ENCODE peak calls at places on chromosomes 7 and 10, in ten cellular contexts. G is right lobe of liver, E is nephron progenitor cell, H is neural crest cell, Z is activated B cell treated with CpG ODN at 0.5 μM for 24 hours, F is fibroblast of the aortic adventitia, B is neural progenitor cell, R is body of pancreas, J is AG04450, D is heart right ventricle. P is an unnamed sample.

GRCh38 chr7:130959743-130960207 is 225.8 kb upstream of the KLF14 start:
- DNase-seq in G (no peak), E (no peak), H (no peak), Z (no peak), F (peak; percentile 92), B (no peak), R (no peak), J (no peak), D (no peak), P (no peak)

GRCh38 chr10:16950686-16951681 is 133.8 kb upstream of the RSU1 start:
- DNase-seq in G (no peak), E (peak; percentile 56), H (peak; percentile 52), Z (no peak), F (peak; percentile 67), B (peak; percentile 83), R (no peak), J (no peak), D (no peak), P (peak; percentile 42)

GRCh38 chr7:55591282-55591931 is 19.1 kb upstream of the VOPP1 start:
- DNase-seq in G (no peak), E (no peak), H (no peak), Z (no peak), F (no peak), B (no peak), R (no peak), J (no peak), D (no peak), P (no peak)

GRCh38 chr7:91953618-91954017 is 13.0 kb downstream of the AKAP9 start:
- DNase-seq in G (no peak), E (no peak), H (no peak), Z (no peak), F (peak; percentile 22), B (peak; percentile 8), R (no peak), J (no peak), D (no peak), P (no peak)

GRCh38 chr7:140564643-140565042 is 76.0 kb downstream of the DENND2A start:
- DNase-seq in G (no peak), E (peak; percentile 21), H (no peak), Z (no peak), F (no peak), B (peak; percentile 27), R (no peak), J (no peak), D (no peak), P (no peak)

GRCh38 chr10:52331759-52332364 is 17.8 kb downstream of the DKK1 start:
- DNase-seq in G (no peak), E (no peak), H (no peak), Z (no peak), F (no peak), B (peak; percentile 40), R (no peak), J (no peak), D (no peak), P (no peak)

GRCh38 chr10:101995451-101996063 is 60.4 kb downstream of the ARMH3 start:
- DNase-seq in G (no peak), E (no peak), H (no peak), Z (no peak), F (peak; percentile 63), B (no peak), R (no peak), J (no peak), D (no peak), P (no peak)

GRCh38 chr10:35336084-35336831 is at the start of gene CCNY:
- DNase-seq in G (peak; percentile 88), E (peak; percentile 87), H (peak; percentile 67), Z (peak; percentile 79), F (peak; percentile 42), B (peak; percentile 87), R (peak; percentile 69), J (no peak), D (peak; percentile 84), P (peak; percentile 74)

GRCh38 chr7:32679192-32679591 is 183.9 kb downstream of the AVL9 start:
- DNase-seq in G (no peak), E (no peak), H (no peak), Z (no peak), F (no peak), B (no peak), R (no peak), J (no peak), D (no peak), P (no peak)

GRCh38 chr10:69045441-69046300 is 42.2 kb upstream of the SRGN start:
- DNase-seq in G (no peak), E (no peak), H (no peak), Z (no peak), F (peak; percentile 79), B (no peak), R (no peak), J (no peak), D (no peak), P (no peak)

GRCh38 chr10:116026315-116026714 is 246.7 kb downstream of the GFRA1 start:
- DNase-seq in G (no peak), E (no peak), H (no peak), Z (no peak), F (no peak), B (peak; percentile 17), R (no peak), J (no peak), D (no peak), P (no peak)

GRCh38 chr10:64286533-64286932 is 765.3 kb downstream of the REEP3 start:
- DNase-seq in G (no peak), E (no peak), H (no peak), Z (no peak), F (no peak), B (no peak), R (no peak), J (no peak), D (no peak), P (no peak)

GRCh38 chr7:100035865-100036264 is 13.7 kb upstream of the ZSCAN21 start:
- DNase-seq in G (no peak), E (no peak), H (no peak), Z (no peak), F (no peak), B (no peak), R (no peak), J (no peak), D (no peak), P (no peak)

GRCh38 chr10:89567566-89568245 is 32.3 kb upstream of the SLC16A12 start:
- DNase-seq in G (no peak), E (no peak), H (no peak), Z (no peak), F (no peak), B (no peak), R (no peak), J (no peak), D (no peak), P (no peak)

GRCh38 chr10:131418686-131419085 is 107.2 kb upstream of the TCERG1L start:
- DNase-seq in G (no peak), E (no peak), H (no peak), Z (no peak), F (no peak), B (no peak), R (no peak), J (no peak), D (no peak), P (no peak)

DNA sequence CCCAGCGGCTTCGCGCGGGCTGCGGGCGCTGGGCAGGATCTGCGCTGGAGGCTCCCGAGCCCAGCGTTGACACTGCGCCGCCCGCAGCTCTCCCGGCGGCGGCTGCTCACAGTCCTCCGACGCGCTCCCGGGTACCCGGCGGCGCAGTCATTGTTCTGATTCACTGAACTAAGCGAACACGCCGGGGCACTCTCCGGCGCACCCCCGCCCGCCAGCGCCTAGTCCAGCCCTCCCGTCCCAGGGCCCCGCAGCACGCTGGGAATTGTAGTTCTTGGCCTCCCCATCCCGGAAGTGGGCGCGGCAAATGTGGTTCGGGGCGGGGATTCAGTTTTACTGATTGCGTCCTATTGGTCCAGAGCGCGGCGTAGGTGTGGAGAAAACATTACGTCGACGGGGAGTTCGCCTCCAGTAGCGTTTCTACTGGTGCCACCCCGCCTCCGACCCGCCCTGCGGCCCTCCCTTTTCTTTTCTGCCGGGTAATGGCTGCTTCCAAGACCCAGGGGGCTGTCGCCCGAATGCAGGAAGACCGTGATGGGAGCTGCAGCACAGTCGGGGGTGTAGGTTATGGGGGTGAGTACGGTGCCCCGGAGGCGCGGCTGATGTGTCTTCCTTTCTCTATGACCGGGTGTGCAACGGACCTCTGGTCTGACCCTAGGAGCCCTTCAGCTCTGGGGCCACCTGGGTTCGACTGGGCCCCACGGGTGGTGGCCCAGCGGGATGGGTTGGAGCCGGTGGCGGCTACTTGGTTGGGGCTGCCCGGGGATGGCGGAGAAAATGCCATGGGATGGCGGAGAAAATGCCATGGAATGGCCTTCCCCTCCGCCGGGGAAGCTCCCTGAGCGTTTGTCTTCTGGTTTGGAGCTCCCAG is at the start of the genes DOCK4 and ZNF277:
- DNase-seq in G (peak; percentile 99), E (peak; percentile 99), H (peak; percentile 99), Z (peak; percentile 99), F (peak; percentile 99), B (peak; percentile 100), R (peak; percentile 98), J (peak; percentile 97), D (peak; percentile 99), P (peak; percentile 99)
- TF ChIP-seq CTCF in G (no peak), E (no peak), H (no peak), Z (no peak), F (peak; percentile 13), B (no peak), R (no peak), J (no peak), D (no peak), P (no peak)

GRCh38 chr7:108246227-108246837 is 116.2 kb upstream of the LAMB4 start:
- DNase-seq in G (no peak), E (peak; percentile 6), H (peak; percentile 28), Z (no peak), F (peak; percentile 98), B (peak; percentile 84), R (peak; percentile 37), J (peak; percentile 70), D (no peak), P (no peak)
- TF ChIP-seq CTCF in G (no peak), E (no peak), H (no peak), Z (no peak), F (peak; percentile 36), B (no peak), R (peak; percentile 14), J (no peak), D (no peak), P (no peak)

DNA sequence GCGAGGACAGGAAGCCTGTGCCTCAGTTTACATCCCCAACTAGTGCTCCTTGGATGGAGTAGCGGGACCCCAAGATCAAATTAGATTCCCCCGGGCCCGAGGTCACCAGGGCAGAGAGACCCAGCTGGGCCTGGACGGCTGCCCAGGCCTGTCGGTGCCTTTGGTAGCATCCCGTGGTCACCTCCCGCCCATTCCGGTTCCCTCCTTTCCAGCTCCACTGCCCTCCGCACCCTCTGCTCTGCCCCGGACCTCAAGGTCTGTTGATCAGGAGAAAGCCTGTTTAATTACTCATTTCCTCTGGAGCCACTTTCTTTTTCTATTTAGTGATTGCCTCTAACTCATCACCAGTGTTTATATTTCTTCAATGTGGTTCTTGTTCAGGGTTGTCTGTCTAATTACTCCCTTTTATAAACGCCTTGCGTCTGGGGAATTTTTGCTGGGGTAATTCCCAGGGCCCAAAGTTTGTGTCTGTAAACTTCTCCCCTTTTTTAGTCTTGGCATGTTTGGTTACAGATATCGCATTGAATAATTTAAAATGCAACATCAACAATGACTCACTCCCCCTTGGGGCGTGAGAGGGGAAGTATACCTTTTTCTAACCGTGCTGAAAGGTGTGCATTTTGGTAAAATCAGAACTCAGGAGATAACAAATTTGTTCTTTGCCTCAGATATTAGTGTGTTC is 1.9 kb downstream of the FOXK1 start:
- DNase-seq in G (peak; percentile 71), E (peak; percentile 37), H (no peak), Z (peak; percentile 41), F (peak; percentile 69), B (no peak), R (peak; percentile 63), J (no peak), D (peak; percentile 78), P (no peak)
- TF ChIP-seq CTCF in G (no peak), E (no peak), H (peak; percentile 48), Z (no peak), F (no peak), B (no peak), R (peak; percentile 21), J (peak; percentile 36), D (no peak), P (no peak)

GRCh38 chr10:117074621-117075020 is 63.4 kb downstream of the VAX1 start:
- DNase-seq in G (no peak), E (no peak), H (no peak), Z (no peak), F (no peak), B (peak; percentile 33), R (no peak), J (no peak), D (no peak), P (no peak)
- TF ChIP-seq CTCF in G (peak; percentile 40), E (no peak), H (no peak), Z (no peak), F (no peak), B (peak; percentile 33), R (no peak), J (no peak), D (no peak), P (no peak)